ENCODE peak calls at places on chromosomes 1 and 21, in four cellular contexts. U is RWPE1, H is thoracic aorta, I is PC-3. M is an unnamed sample.

GRCh38 chr1:116286541-116286971 is 86.5 kb upstream of the ATP1A1 start:
- DNase-seq in H (no peak), U (peak), I (peak), M (no peak)

GRCh38 chr1:157030728-157031127 is 14.8 kb downstream of the ARHGEF11 start:
- DNase-seq in U (no peak), H (no peak), I (no peak), M (no peak)

GRCh38 chr1:20125091-20125490 is 5.8 kb upstream of the PLA2G2D start:
- DNase-seq in I (no peak), U (no peak), H (no peak), M (no peak)

GRCh38 chr1:151165281-151165737 is 393 bp downstream of the LYSMD1 start:
- DNase-seq in H (no peak), I (peak), U (peak), M (no peak)

GRCh38 chr1:56508523-56508983 is 70.8 kb downstream of the PLPP3 start:
- DNase-seq in I (peak), H (no peak), U (peak), M (no peak)

GRCh38 chr1:208298593-208299233 is 54.5 kb upstream of the PLXNA2 start:
- DNase-seq in H (no peak), U (no peak), I (no peak), M (no peak)

GRCh38 chr1:110581637-110582036 is 24.5 kb downstream of the KCNA2 start:
- DNase-seq in H (no peak), I (no peak), U (no peak), M (peak)

GRCh38 chr1:29806646-29807319 is 570.5 kb downstream of the PTPRU start:
- DNase-seq in U (no peak), I (no peak), H (no peak), M (peak)

GRCh38 chr1:8097077-8097799 is 71.1 kb upstream of the ERRFI1 start:
- DNase-seq in I (peak), U (peak), H (no peak), M (no peak)

GRCh38 chr1:156090822-156091188 is 8.5 kb upstream of the MEX3A start:
- DNase-seq in I (peak), H (no peak), U (peak), M (peak)

GRCh38 chr1:156684227-156684782 is 7.1 kb upstream of the NES start:
- DNase-seq in I (peak), U (peak), H (no peak), M (no peak)

GRCh38 chr1:64013395-64013794 is 190.0 kb upstream of the UBE2U start:
- DNase-seq in H (no peak), U (no peak), I (no peak), M (no peak)

GRCh38 chr1:233393926-233394680 is 66.6 kb downstream of the MAP3K21 start:
- DNase-seq in H (no peak), U (no peak), I (no peak), M (no peak)

GRCh38 chr1:225146478-225146877 is 217.0 kb downstream of the DNAH14 start:
- DNase-seq in H (no peak), I (no peak), U (no peak), M (no peak)

GRCh38 chr21:26469789-26470188 is 103.3 kb downstream of the CYYR1 start:
- DNase-seq in H (no peak), I (peak), U (peak), M (no peak)

GRCh38 chr1:30449428-30450147 is 273.8 kb downstream of the MATN1 start:
- DNase-seq in U (no peak), I (no peak), H (no peak), M (peak)

GRCh38 chr1:205442051-205442721 is 13.7 kb downstream of the BLACAT1 start:
- DNase-seq in I (no peak), U (no peak), H (no peak), M (no peak)

GRCh38 chr1:36273024-36273423 is 33.1 kb upstream of the SH3D21 start:
- DNase-seq in H (no peak), I (no peak), U (no peak), M (no peak)

GRCh38 chr1:194908643-194909042 is 1699.6 kb downstream of the KCNT2 start:
- DNase-seq in H (no peak), U (no peak), I (no peak), M (no peak)

GRCh38 chr1:198056255-198056654 is 100.5 kb upstream of the NEK7 start:
- DNase-seq in U (no peak), I (no peak), H (no peak), M (no peak)
- TF ChIP-seq CTCF in U (no peak), I (peak), H (no peak), M (peak)

GRCh38 chr1:6614953-6615785 is 1.6 kb downstream of the PHF13 start:
- DNase-seq in U (peak), H (no peak), I (no peak), M (no peak)
- TF ChIP-seq CTCF in U (no peak), H (no peak), I (no peak), M (no peak)

GRCh38 chr1:206931709-206932108 is 10.0 kb upstream of the FCMR start:
- DNase-seq in U (no peak), I (no peak), H (no peak), M (no peak)
- TF ChIP-seq CTCF in U (no peak), I (peak), H (no peak), M (peak)

DNA sequence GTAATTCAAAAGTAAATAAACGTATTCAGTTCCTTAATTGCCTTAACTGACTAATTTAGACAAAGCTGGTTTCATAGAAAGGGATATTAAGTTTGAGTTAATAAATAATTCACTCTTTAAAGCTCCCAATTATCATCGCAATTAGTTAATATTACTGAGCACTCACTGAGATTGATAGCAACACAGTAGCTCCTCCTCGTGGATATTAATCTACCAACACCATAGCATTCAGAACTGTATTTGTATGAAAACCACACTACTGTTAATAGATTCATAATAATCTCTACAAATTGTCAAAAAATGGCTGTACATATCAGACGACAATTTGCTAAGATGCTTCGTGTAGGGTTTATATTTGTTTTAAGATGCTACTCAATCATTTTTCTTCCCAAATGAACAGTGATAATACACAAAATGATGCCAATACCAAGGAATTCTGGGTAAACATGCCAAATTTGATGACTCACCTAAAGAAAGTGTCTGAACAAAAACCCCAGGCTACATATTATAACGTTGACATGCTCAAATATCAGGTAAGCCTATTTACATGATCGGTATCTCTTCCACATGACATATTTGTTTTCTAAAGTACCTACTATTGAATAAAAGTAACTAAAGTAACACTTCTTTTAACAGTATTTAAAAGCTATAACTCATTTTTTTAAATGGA is 18.8 kb upstream of the DYNLT5 start:
- DNase-seq in H (no peak), U (peak), I (peak), M (no peak)
- TF ChIP-seq CTCF in H (no peak), U (no peak), I (peak), M (no peak)

M was measured in type B pancreatic cell.